ENCODE peak calls at places on chromosomes 7 and 10, in seven cellular contexts. P is body of pancreas, Y is heart right ventricle, R is NCI-H748 treated with DMSO at 0.1 percent for 48 hours, E is C1 segment of cervical spinal cord, F is G401, A is dermis microvascular lymphatic vessel endothelial cell. Z is an unnamed sample.

GRCh38 chr7:156545989-156546388 is 94.6 kb upstream of the RNF32 start:
- DNase-seq in R (peak), F (peak), Y (no peak), E (no peak), A (no peak), P (no peak), Z (no peak)

GRCh38 chr7:2030475-2031456 is 202.0 kb downstream of the MAD1L1 start:
- DNase-seq in E (no peak), A (no peak), R (no peak), P (no peak), F (peak), Y (no peak), Z (no peak)

GRCh38 chr7:157497744-157498541 is 161.1 kb downstream of the DNAJB6 start:
- DNase-seq in E (no peak), R (no peak), F (no peak), Y (no peak), P (peak), A (no peak), Z (no peak)

GRCh38 chr7:4725014-4725951 is 43.2 kb downstream of the FOXK1 start:
- DNase-seq in P (peak), F (peak), A (peak), R (no peak), Y (peak), E (peak), Z (peak)

GRCh38 chr7:6162650-6163366 is 109.6 kb downstream of the CYTH3 start:
- DNase-seq in R (no peak), Y (no peak), P (no peak), A (no peak), F (no peak), E (no peak), Z (no peak)

GRCh38 chr10:6399241-6399701 is 180.8 kb downstream of the PRKCQ start:
- DNase-seq in F (peak), A (no peak), E (peak), P (peak), Y (peak), R (no peak), Z (no peak)

GRCh38 chr10:30151581-30152389 is 92.4 kb upstream of the JCAD start:
- DNase-seq in P (peak), Y (peak), R (no peak), A (peak), E (no peak), F (no peak), Z (peak)

GRCh38 chr10:35372329-35372728 is 36.0 kb downstream of the CCNY start:
- DNase-seq in F (no peak), P (peak), E (no peak), R (peak), Y (peak), A (peak), Z (peak)

GRCh38 chr7:18290865-18291264 is 204.7 kb upstream of the HDAC9 start:
- DNase-seq in A (no peak), R (no peak), E (no peak), P (no peak), F (no peak), Y (no peak), Z (no peak)

GRCh38 chr7:33563010-33563409 is 342.3 kb upstream of the BMPER start:
- DNase-seq in A (no peak), P (no peak), F (no peak), E (no peak), Y (no peak), R (no peak), Z (no peak)

GRCh38 chr7:139798221-139798620 is 20.4 kb upstream of the HIPK2 start:
- DNase-seq in Y (no peak), E (no peak), R (no peak), A (no peak), F (no peak), P (peak), Z (no peak)

GRCh38 chr10:15370741-15371701 is at the start of gene FAM171A1:
- DNase-seq in R (no peak), P (peak), F (peak), E (peak), A (no peak), Y (peak), Z (no peak)

GRCh38 chr10:67607472-67607871 is 88.5 kb downstream of the CTNNA3 start:
- DNase-seq in F (no peak), E (no peak), P (no peak), R (no peak), A (peak), Y (no peak), Z (no peak)

GRCh38 chr7:92750961-92751360 is 85.4 kb downstream of the CDK6 start:
- DNase-seq in Y (no peak), F (no peak), A (no peak), R (no peak), E (no peak), P (no peak), Z (no peak)

GRCh38 chr10:32937824-32938482 is 20.1 kb downstream of the ITGB1 start:
- DNase-seq in A (peak), Y (no peak), R (no peak), F (peak), P (peak), E (no peak), Z (no peak)

GRCh38 chr7:94594882-94595281 is 61.1 kb downstream of the SGCE start:
- DNase-seq in A (no peak), Y (no peak), R (no peak), F (no peak), P (peak), E (no peak), Z (no peak)

GRCh38 chr7:1341995-1342645 is 109.4 kb downstream of the UNCX start:
- DNase-seq in F (no peak), E (no peak), A (no peak), Y (no peak), R (no peak), P (no peak), Z (no peak)

GRCh38 chr7:31695856-31696255 is 8.8 kb downstream of the PPP1R17 start:
- DNase-seq in Y (no peak), F (no peak), A (no peak), R (no peak), E (no peak), P (no peak), Z (no peak)

Z was measured in pulmonary artery endothelial cell.